ENCODE peak calls at places on chromosomes 2 and 18, in six cellular contexts. H, K, G, F, J and A are unnamed samples.

GRCh38 chr18:70288171-70288850 is 534 bp upstream of the SOCS6 start:
- DNase-seq in G (no peak), K (no peak), H (peak; percentile 83), J (no peak), F (peak; percentile 53), A (no peak)

GRCh38 chr2:119753041-119753929 is 6.4 kb upstream of the PTPN4 start:
- DNase-seq in F (peak; percentile 59), J (peak; percentile 69), K (no peak), H (no peak), G (no peak), A (peak; percentile 63)

GRCh38 chr2:143697744-143698143 is 568.5 kb downstream of the ARHGAP15 start:
- DNase-seq in K (no peak), G (no peak), F (no peak), H (no peak), J (no peak), A (no peak)

GRCh38 chr2:127197475-127198385 is 22.4 kb downstream of the CYP27C1 start:
- DNase-seq in G (no peak), K (peak; percentile 31), F (peak; percentile 66), J (peak; percentile 61), H (peak; percentile 81), A (peak; percentile 15)

GRCh38 chr2:39584283-39584972 is 81.3 kb upstream of the TMEM178A start:
- DNase-seq in F (no peak), J (no peak), H (no peak), K (peak; percentile 84), G (no peak), A (no peak)

GRCh38 chr2:651961-652373 is 25.2 kb downstream of the TMEM18 start:
- DNase-seq in G (no peak), H (no peak), J (no peak), F (no peak), K (no peak), A (no peak)

GRCh38 chr2:24756789-24757188 is 36.4 kb downstream of the PTRHD1 start:
- DNase-seq in F (no peak), J (no peak), K (no peak), H (no peak), G (no peak), A (no peak)

GRCh38 chr2:238876232-238876630 is 28.3 kb downstream of the TWIST2 start:
- DNase-seq in K (no peak), F (no peak), H (no peak), G (peak; percentile 43), J (no peak), A (no peak)

GRCh38 chr2:112959109-112959591 is 18.7 kb upstream of the IL36G start:
- DNase-seq in H (no peak), G (no peak), F (no peak), K (no peak), J (no peak), A (no peak)

GRCh38 chr2:236535024-236535423 is 34.6 kb upstream of the ACKR3 start:
- DNase-seq in F (no peak), K (peak; percentile 95), H (no peak), J (no peak), G (no peak), A (no peak)

GRCh38 chr2:136132840-136133570 is 15.1 kb upstream of the CXCR4 start:
- DNase-seq in G (no peak), F (no peak), J (no peak), H (no peak), K (no peak), A (no peak)

GRCh38 chr2:213229814-213230213 is 54.5 kb upstream of the SPAG16 start:
- DNase-seq in G (no peak), J (peak; percentile 78), H (no peak), K (peak; percentile 80), F (no peak), A (no peak)

GRCh38 chr2:20481798-20482405 is 35.0 kb downstream of the RHOB start:
- DNase-seq in G (no peak), F (no peak), K (no peak), H (no peak), J (no peak), A (no peak)

GRCh38 chr2:215461836-215462532 is 26.1 kb upstream of the FN1 start:
- DNase-seq in K (peak; percentile 80), H (no peak), J (no peak), F (no peak), G (no peak), A (no peak)

GRCh38 chr2:78546843-78547242 is 478.7 kb upstream of the REG3G start:
- DNase-seq in F (no peak), H (no peak), J (no peak), G (no peak), K (no peak), A (no peak)

GRCh38 chr2:63587814-63588384 is 378 bp downstream of the WDPCP start:
- DNase-seq in J (no peak), K (no peak), H (no peak), G (no peak), F (no peak), A (no peak)

GRCh38 chr2:219901155-219901554 is 273.7 kb downstream of the SLC4A3 start:
- DNase-seq in J (no peak), F (no peak), H (no peak), K (no peak), G (no peak), A (no peak)

GRCh38 chr2:164456599-164456998 is 164.7 kb downstream of the GRB14 start:
- DNase-seq in K (no peak), J (no peak), G (no peak), F (peak; percentile 14), H (no peak), A (no peak)

GRCh38 chr2:70981866-70982810 is 3.7 kb downstream of the ANKRD53 start:
- DNase-seq in J (no peak), F (no peak), K (no peak), G (peak; percentile 59), H (no peak), A (peak; percentile 18)

GRCh38 chr2:231527955-231528635 is 2.1 kb downstream of the NMUR1 start:
- DNase-seq in H (no peak), G (no peak), K (no peak), J (no peak), F (no peak), A (no peak)

GRCh38 chr18:46324556-46324955 is 220.4 kb downstream of the HAUS1 start:
- DNase-seq in G (no peak), J (no peak), H (peak; percentile 21), K (peak; percentile 64), F (peak; percentile 36), A (no peak)

GRCh38 chr18:10035306-10035991 is 121.6 kb downstream of the VAPA start:
- DNase-seq in F (no peak), K (no peak), G (no peak), J (no peak), H (no peak), A (no peak)

GRCh38 chr2:106223347-106223746 is 29.2 kb upstream of the UXS1 start:
- DNase-seq in J (no peak), F (no peak), H (no peak), K (no peak), G (no peak), A (no peak)

GRCh38 chr2:30164131-30164925 is 17.5 kb downstream of the YPEL5 start:
- DNase-seq in J (no peak), H (no peak), K (peak; percentile 23), F (no peak), G (no peak), A (no peak)

GRCh38 chr2:45935791-45936622 is 284.5 kb downstream of the PRKCE start:
- DNase-seq in G (peak; percentile 97), F (peak; percentile 96), H (peak; percentile 98), J (peak; percentile 56), K (peak; percentile 98), A (peak; percentile 34)

GRCh38 chr2:99399063-99399462 is 61.9 kb downstream of the EIF5B start:
- DNase-seq in G (no peak), K (no peak), J (no peak), F (no peak), H (no peak), A (no peak)
- H3K36me3 ChIP-seq in G (peaks cover 98% of the 10 kb centered on the region), K (peaks cover 84% of the 10 kb centered on the region), J (peaks cover 92% of the 10 kb centered on the region), F (peaks cover 25% of the 10 kb centered on the region), H (peaks cover 10% of the 10 kb centered on the region), A (peaks cover 97% of the 10 kb centered on the region)

GRCh38 chr2:44324971-44325426 is 36.3 kb downstream of the PREPL start:
- DNase-seq in J (no peak), G (no peak), H (no peak), F (no peak), K (peak; percentile 65), A (no peak)

GRCh38 chr2:44330801-44331200 is 30.5 kb downstream of the PREPL start:
- DNase-seq in H (no peak), K (no peak), J (no peak), F (no peak), G (no peak), A (no peak)

GRCh38 chr2:44325897-44326296 is 35.4 kb downstream of the PREPL start:
- DNase-seq in G (no peak), F (no peak), J (no peak), K (no peak), H (no peak), A (no peak)

GRCh38 chr2:44326548-44327269 is 34.6 kb downstream of the PREPL start:
- DNase-seq in F (no peak), G (no peak), J (no peak), H (no peak), K (no peak), A (no peak)

GRCh38 chr2:44329343-44329742 is 32.0 kb downstream of the PREPL start:
- DNase-seq in F (no peak), H (no peak), K (no peak), G (no peak), J (no peak), A (no peak)
- H3K36me3 ChIP-seq in F (peaks cover 9% of the 10 kb centered on the region), H (no peaks in the 10 kb centered on the region), K (peaks cover 9% of the 10 kb centered on the region), G (peaks cover 68% of the 10 kb centered on the region), J (peaks cover 71% of the 10 kb centered on the region), A (peaks cover 14% of the 10 kb centered on the region)

GRCh38 chr2:96860065-96861029 is 2.5 kb upstream of the ANKRD39 start:
- DNase-seq in K (no peak), J (no peak), G (no peak), F (no peak), H (no peak), A (peak; percentile 48)
- H3K36me3 ChIP-seq in K (peaks cover 24% of the 10 kb centered on the region), J (peaks cover 23% of the 10 kb centered on the region), G (peaks cover 55% of the 10 kb centered on the region), F (no peaks in the 10 kb centered on the region), H (no peaks in the 10 kb centered on the region), A (peaks cover 51% of the 10 kb centered on the region)

GRCh38 chr2:175136334-175137215 is 31.4 kb downstream of the ATF2 start:
- DNase-seq in G (no peak), J (no peak), H (no peak), F (no peak), K (no peak), A (no peak)

GRCh38 chr2:175131252-175131651 is 36.8 kb downstream of the ATF2 start:
- DNase-seq in F (no peak), J (no peak), K (no peak), G (no peak), H (no peak), A (no peak)

GRCh38 chr2:175137793-175138192 is 30.2 kb downstream of the ATF2 start:
- DNase-seq in F (peak; percentile 5), K (no peak), H (no peak), G (no peak), J (no peak), A (no peak)

GRCh38 chr2:175140332-175140731 is 27.7 kb downstream of the ATF2 start:
- DNase-seq in K (no peak), F (no peak), J (no peak), G (no peak), H (no peak), A (no peak)

GRCh38 chr2:175135177-175135576 is 32.8 kb downstream of the ATF2 start:
- DNase-seq in J (no peak), F (peak; percentile 6), G (no peak), H (no peak), K (no peak), A (no peak)
- H3K36me3 ChIP-seq in J (peaks cover 27% of the 10 kb centered on the region), F (peaks cover 1% of the 10 kb centered on the region), G (peaks cover 16% of the 10 kb centered on the region), H (no peaks in the 10 kb centered on the region), K (peaks cover 9% of the 10 kb centered on the region), A (no peaks in the 10 kb centered on the region)

GRCh38 chr18:63346471-63347183 is 20.4 kb downstream of the KDSR start:
- DNase-seq in J (no peak), F (no peak), K (peak; percentile 12), G (no peak), H (no peak), A (no peak)
- H3K36me3 ChIP-seq in J (peaks cover 76% of the 10 kb centered on the region), F (peaks cover 17% of the 10 kb centered on the region), K (peaks cover 58% of the 10 kb centered on the region), G (peaks cover 100% of the 10 kb centered on the region), H (peaks cover 10% of the 10 kb centered on the region), A (peaks cover 6% of the 10 kb centered on the region)